ENCODE peak calls at places on chromosome 4, in four cellular contexts. L is K562, O is H1, D is HepG2. T is an unnamed sample.

GRCh38 chr4:118154643-118155042 is 120.4 kb downstream of the NDST3 start:
- DNase-seq in L (no peak), O (no peak), D (no peak), T (no peak)

GRCh38 chr4:176799653-176800052 is 6.9 kb upstream of the VEGFC start:
- DNase-seq in L (no peak), O (no peak), D (no peak), T (no peak)

GRCh38 chr4:158624889-158625478 is 46.7 kb downstream of the C4orf46 start:
- DNase-seq in L (peak), O (no peak), D (peak), T (peak)

GRCh38 chr4:112515278-112516075 is 503 bp downstream of the NEUROG2 start:
- DNase-seq in L (peak), O (no peak), D (no peak), T (no peak)

GRCh38 chr4:127936974-127937373 is 28.0 kb downstream of the MFSD8 start:
- DNase-seq in L (no peak), O (no peak), D (no peak), T (no peak)

GRCh38 chr4:47839259-47839658 is 1.4 kb upstream of the CORIN start:
- DNase-seq in L (no peak), O (no peak), D (no peak), T (peak)

GRCh38 chr4:74535471-74535870 is 90.5 kb downstream of the AREG start:
- DNase-seq in L (no peak), O (no peak), D (no peak), T (no peak)

GRCh38 chr4:473575-474457 is 25.1 kb downstream of the ZNF721 start:
- DNase-seq in L (peak), O (peak), D (peak), T (peak)

GRCh38 chr4:145279122-145279960 is 99.0 kb upstream of the OTUD4 start:
- DNase-seq in L (no peak), O (no peak), D (no peak), T (no peak)

GRCh38 chr4:156475322-156475721 is 496.3 kb downstream of the PDGFC start:
- DNase-seq in L (no peak), O (no peak), D (peak), T (no peak)

DNA sequence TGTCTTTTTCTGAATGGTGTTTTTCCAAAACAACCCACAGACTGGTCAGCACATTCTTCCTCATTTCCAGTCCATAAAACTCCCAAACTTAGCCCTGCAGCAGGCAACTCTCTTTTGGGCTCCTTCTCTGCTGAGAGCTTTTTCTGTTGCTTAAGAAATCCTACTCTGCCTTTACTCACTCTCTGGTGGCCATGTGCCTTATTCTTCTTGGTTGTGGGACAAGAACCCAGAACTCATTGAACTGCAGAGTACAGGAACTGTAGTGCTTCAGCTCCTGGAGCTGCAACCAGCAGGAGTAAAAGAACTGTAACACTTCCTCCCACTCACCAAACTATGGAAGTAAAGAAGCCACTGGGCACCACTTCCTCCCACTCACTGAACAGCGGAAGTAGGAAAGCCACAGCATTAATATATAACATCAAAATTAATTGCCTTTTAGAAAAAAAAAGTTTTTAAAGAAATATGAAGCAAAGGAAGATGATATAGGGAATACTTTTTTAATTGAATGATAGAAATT is 864.1 kb upstream of the PCDH10 start:
- DNase-seq in L (no peak), O (no peak), D (no peak), T (no peak)
- TF ChIP-seq BRCA1 in L (no peak), O (no peak), D (no peak), T (no peak)

DNA sequence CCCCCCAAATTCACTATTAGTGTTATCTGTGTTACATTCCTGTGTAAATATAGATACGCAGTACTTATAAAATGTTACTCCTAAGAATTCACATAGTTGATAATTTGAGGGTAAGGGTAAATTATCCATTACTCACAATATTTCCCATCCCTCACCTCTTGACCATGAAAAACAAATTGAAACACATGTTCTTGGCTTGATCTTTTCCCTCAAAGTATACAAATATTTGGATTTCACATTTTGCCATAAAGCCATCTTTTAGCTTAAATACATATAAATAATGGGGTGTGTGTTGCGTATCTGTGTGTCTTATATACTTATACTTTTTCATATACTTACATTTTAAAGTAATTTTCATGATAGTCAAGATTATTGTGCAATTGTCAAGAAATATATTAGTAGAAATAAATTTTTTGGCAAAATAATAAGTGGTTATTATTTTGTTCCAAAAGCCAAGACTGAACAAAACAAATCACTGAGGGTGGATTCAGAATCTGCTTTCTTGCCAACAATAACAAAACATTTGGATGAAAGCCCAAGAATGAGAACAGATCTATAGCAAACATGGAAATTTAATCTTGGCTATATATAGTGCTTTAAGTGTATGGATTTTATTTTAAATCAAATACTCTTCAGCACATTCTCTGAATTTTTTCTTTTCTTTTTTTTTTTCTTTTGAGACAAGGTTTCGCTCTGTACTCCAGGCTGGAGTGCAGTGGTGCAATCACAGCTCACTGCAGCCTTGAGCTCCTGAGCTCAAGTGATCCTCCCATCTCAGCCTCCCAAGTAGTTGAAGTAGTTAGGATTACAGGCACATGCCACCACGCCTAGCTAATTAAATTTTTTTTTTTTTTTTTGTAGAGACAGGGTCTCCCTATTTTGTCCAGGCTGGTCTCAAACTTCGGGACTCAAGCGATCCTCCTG is 48.5 kb upstream of the PRSS48 start:
- DNase-seq in L (no peak), O (no peak), D (no peak), T (no peak)
- TF ChIP-seq MAX in L (no peak), O (no peak), D (no peak), T (no peak)

GRCh38 chr4:38728651-38729141 is 54.1 kb downstream of the TLR10 start:
- DNase-seq in L (no peak), O (peak), D (peak), T (no peak)
- TF ChIP-seq BRCA1 in L (no peak), O (no peak), D (no peak), T (no peak)

DNA sequence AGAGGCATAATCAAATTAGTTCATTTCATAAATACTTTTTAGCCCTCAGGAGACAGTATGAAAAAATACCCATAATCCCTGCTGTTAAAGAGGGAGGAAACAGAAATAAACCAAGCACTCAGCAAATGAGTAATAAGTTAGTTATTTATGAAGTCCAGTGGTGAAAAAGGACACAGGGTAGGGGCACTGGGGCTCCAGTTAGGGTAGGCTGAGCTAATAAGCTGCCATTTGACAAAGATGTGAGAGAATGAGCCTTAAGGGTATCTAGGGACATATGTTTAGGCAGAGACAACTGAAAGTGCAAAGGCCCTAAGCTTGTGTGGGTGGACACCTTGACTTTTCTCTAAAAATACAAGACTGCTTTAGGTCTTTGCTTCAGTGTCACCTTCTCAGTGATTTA is 94.4 kb downstream of the IL15 start:
- DNase-seq in L (no peak), O (no peak), D (no peak), T (no peak)
- TF ChIP-seq MAX in L (no peak), O (no peak), D (no peak), T (no peak)

GRCh38 chr4:171814545-171814944 is 1.3 kb downstream of the GALNTL6 start:
- DNase-seq in L (no peak), O (no peak), D (no peak), T (no peak)

GRCh38 chr4:171817026-171817425 is 3.8 kb downstream of the GALNTL6 start:
- DNase-seq in L (no peak), O (no peak), D (no peak), T (no peak)

GRCh38 chr4:171812377-171813194 is 618 bp upstream of the GALNTL6 start:
- DNase-seq in L (peak), O (no peak), D (no peak), T (no peak)

GRCh38 chr4:171809854-171810253 is 3.4 kb upstream of the GALNTL6 start:
- DNase-seq in L (no peak), O (no peak), D (no peak), T (no peak)

DNA sequence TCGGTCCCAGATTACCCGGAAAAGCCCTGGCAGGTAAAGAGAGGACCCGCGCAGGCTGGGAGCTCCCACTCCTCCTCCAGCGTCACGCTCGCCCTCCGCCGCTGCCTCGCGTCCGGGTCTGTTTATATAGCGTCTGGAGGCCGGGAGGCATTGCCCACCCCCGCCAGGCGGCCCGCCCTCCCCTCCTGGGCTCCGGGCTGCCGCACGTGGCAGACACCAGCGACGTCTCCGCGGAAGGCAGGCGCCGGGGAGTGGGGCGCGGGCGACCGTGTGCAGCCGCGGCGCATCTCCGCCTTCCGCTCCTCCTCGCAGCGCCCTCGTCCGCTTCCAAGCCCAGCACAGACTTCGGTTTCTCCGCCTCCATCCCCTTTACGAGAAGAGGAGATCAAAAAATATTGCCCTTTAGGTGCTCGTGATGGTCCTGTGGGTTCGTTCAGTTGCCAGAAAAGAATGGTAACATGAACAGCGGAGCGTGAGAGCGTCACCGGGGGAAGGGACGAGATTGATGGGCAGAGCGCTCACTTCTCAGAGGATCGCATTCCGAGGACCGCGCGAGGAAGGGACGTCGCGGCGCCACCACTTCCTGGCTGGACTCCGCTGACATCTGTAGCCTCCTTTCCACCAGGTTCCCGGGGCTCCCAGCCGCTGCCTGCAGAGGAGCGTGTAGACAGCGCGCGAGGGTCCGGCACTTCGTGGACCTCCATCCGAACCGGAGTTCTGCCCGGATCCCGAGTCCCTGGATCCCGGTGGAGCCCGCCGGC is at the start of gene GALNTL6:
- DNase-seq in L (no peak), O (no peak), D (no peak), T (no peak)
- TF ChIP-seq BRCA1 in L (no peak), O (no peak), D (no peak), T (no peak)

DNA sequence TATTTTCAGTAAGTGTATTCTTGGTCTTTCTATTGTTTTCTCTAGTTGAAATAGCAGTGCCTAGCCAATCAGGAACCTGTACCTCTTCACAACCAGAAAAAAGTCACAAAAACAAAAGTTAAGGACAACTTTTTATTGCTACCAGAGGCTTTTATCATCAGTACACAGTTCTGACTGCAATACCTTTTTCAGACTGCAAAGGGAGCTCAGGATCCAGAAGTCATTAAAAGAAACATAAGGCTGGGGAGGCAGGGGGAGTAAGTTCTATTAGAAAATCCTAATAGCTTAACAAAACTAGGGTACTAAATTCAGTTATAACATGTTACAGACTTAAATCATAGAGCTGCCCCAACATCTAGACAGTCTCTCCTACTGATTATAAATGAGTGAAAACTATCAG is 28.8 kb downstream of the CCNI start:
- DNase-seq in L (peak), O (no peak), D (peak), T (no peak)
- TF ChIP-seq MAX in L (no peak), O (no peak), D (no peak), T (no peak)

GRCh38 chr4:98261291-98262271 is at the start of gene RAP1GDS1:
- DNase-seq in L (peak), O (no peak), D (peak), T (no peak)
- TF ChIP-seq BRCA1 in L (no peak), O (no peak), D (no peak), T (no peak)

T was measured in GM12878.